ENCODE peak calls at places on chromosomes 4 and X, in ten cellular contexts. One of them, this sample, is unnamed.

GRCh38 chr4:100421356-100421978 is 96.4 kb downstream of the EMCN start:
- DNase-seq in K562: no peak
- DNase-seq in suprapubic skin: no peak
- DNase-seq in endothelial cell of umbilical vein: peak; percentile 73
- DNase-seq in prostate gland: no peak
- DNase-seq in GM23338: peak; percentile 50
- DNase-seq in spleen: no peak
- DNase-seq in transverse colon: no peak
- DNase-seq in Panc1: no peak
- DNase-seq in HepG2: peak; percentile 7
- DNase-seq in this sample: no peak

GRCh38 chrX:71622347-71623104 is 4.2 kb upstream of the CXCR3 start:
- DNase-seq in K562: peak; percentile 44
- DNase-seq in suprapubic skin: peak; percentile 81
- DNase-seq in endothelial cell of umbilical vein: peak; percentile 67
- DNase-seq in prostate gland: peak; percentile 63
- DNase-seq in GM23338: peak; percentile 39
- DNase-seq in spleen: peak; percentile 90
- DNase-seq in transverse colon: peak; percentile 87
- DNase-seq in Panc1: no peak
- DNase-seq in HepG2: peak; percentile 58
- DNase-seq in this sample: peak; percentile 79

GRCh38 chrX:53714580-53715335 is 28.2 kb upstream of the HUWE1 start:
- DNase-seq in K562: peak; percentile 4
- DNase-seq in suprapubic skin: no peak
- DNase-seq in endothelial cell of umbilical vein: peak; percentile 8
- DNase-seq in prostate gland: peak; percentile 62
- DNase-seq in GM23338: peak; percentile 15
- DNase-seq in spleen: no peak
- DNase-seq in transverse colon: peak; percentile 14
- DNase-seq in Panc1: no peak
- DNase-seq in HepG2: no peak
- DNase-seq in this sample: peak; percentile 66

GRCh38 chrX:121179972-121180371 is 132.6 kb downstream of the GLUD2 start:
- DNase-seq in K562: no peak
- DNase-seq in suprapubic skin: no peak
- DNase-seq in endothelial cell of umbilical vein: no peak
- DNase-seq in prostate gland: no peak
- DNase-seq in GM23338: no peak
- DNase-seq in spleen: no peak
- DNase-seq in transverse colon: no peak
- DNase-seq in Panc1: no peak
- DNase-seq in HepG2: no peak
- DNase-seq in this sample: no peak

GRCh38 chrX:130282151-130282550 is 13.5 kb upstream of the ZNF280C start:
- DNase-seq in K562: no peak
- DNase-seq in suprapubic skin: no peak
- DNase-seq in endothelial cell of umbilical vein: no peak
- DNase-seq in prostate gland: no peak
- DNase-seq in GM23338: no peak
- DNase-seq in spleen: no peak
- DNase-seq in transverse colon: no peak
- DNase-seq in Panc1: no peak
- DNase-seq in HepG2: no peak
- DNase-seq in this sample: no peak

GRCh38 chr4:4216668-4217067 is 10.1 kb downstream of the OTOP1 start:
- DNase-seq in K562: no peak
- DNase-seq in suprapubic skin: no peak
- DNase-seq in endothelial cell of umbilical vein: no peak
- DNase-seq in prostate gland: no peak
- DNase-seq in GM23338: peak; percentile 63
- DNase-seq in spleen: no peak
- DNase-seq in transverse colon: no peak
- DNase-seq in Panc1: no peak
- DNase-seq in HepG2: no peak
- DNase-seq in this sample: no peak

GRCh38 chr4:180169394-180169793 is 2073.8 kb upstream of the TENM3 start:
- DNase-seq in K562: no peak
- DNase-seq in suprapubic skin: no peak
- DNase-seq in endothelial cell of umbilical vein: no peak
- DNase-seq in prostate gland: no peak
- DNase-seq in GM23338: no peak
- DNase-seq in spleen: no peak
- DNase-seq in transverse colon: no peak
- DNase-seq in Panc1: no peak
- DNase-seq in HepG2: no peak
- DNase-seq in this sample: no peak

GRCh38 chr4:71663780-71664179 is 120.1 kb downstream of the GC start:
- DNase-seq in K562: no peak
- DNase-seq in suprapubic skin: no peak
- DNase-seq in endothelial cell of umbilical vein: no peak
- DNase-seq in prostate gland: no peak
- DNase-seq in GM23338: no peak
- DNase-seq in spleen: no peak
- DNase-seq in transverse colon: no peak
- DNase-seq in Panc1: no peak
- DNase-seq in HepG2: no peak
- DNase-seq in this sample: no peak

GRCh38 chr4:52932586-52933482 is 70.7 kb downstream of the RASL11B start:
- DNase-seq in K562: no peak
- DNase-seq in suprapubic skin: no peak
- DNase-seq in endothelial cell of umbilical vein: peak; percentile 20
- DNase-seq in prostate gland: no peak
- DNase-seq in GM23338: no peak
- DNase-seq in spleen: no peak
- DNase-seq in transverse colon: no peak
- DNase-seq in Panc1: no peak
- DNase-seq in HepG2: no peak
- DNase-seq in this sample: no peak

GRCh38 chr4:74293558-74293957 is 14.7 kb upstream of the EPGN start:
- DNase-seq in K562: no peak
- DNase-seq in suprapubic skin: no peak
- DNase-seq in endothelial cell of umbilical vein: no peak
- DNase-seq in prostate gland: no peak
- DNase-seq in GM23338: no peak
- DNase-seq in spleen: no peak
- DNase-seq in transverse colon: no peak
- DNase-seq in Panc1: no peak
- DNase-seq in HepG2: no peak
- DNase-seq in this sample: no peak

GRCh38 chr4:72974694-72975487 is 94.6 kb downstream of the COX18 start:
- DNase-seq in K562: peak; percentile 14
- DNase-seq in suprapubic skin: no peak
- DNase-seq in endothelial cell of umbilical vein: peak; percentile 78
- DNase-seq in prostate gland: no peak
- DNase-seq in GM23338: no peak
- DNase-seq in spleen: no peak
- DNase-seq in transverse colon: no peak
- DNase-seq in Panc1: no peak
- DNase-seq in HepG2: no peak
- DNase-seq in this sample: no peak
- TF ChIP-seq POLR2AphosphoS5 in K562: no peak
- TF ChIP-seq POLR2AphosphoS5 in suprapubic skin: no peak
- TF ChIP-seq POLR2AphosphoS5 in endothelial cell of umbilical vein: peak; percentile 61
- TF ChIP-seq POLR2AphosphoS5 in prostate gland: no peak
- TF ChIP-seq POLR2AphosphoS5 in GM23338: no peak
- TF ChIP-seq POLR2AphosphoS5 in spleen: no peak
- TF ChIP-seq POLR2AphosphoS5 in transverse colon: no peak
- TF ChIP-seq POLR2AphosphoS5 in Panc1: no peak
- TF ChIP-seq POLR2AphosphoS5 in HepG2: no peak
- TF ChIP-seq POLR2AphosphoS5 in this sample: no peak

GRCh38 chr4:177118596-177118995 is 191.1 kb upstream of the NEIL3 start:
- DNase-seq in K562: no peak
- DNase-seq in suprapubic skin: no peak
- DNase-seq in endothelial cell of umbilical vein: no peak
- DNase-seq in prostate gland: no peak
- DNase-seq in GM23338: no peak
- DNase-seq in spleen: no peak
- DNase-seq in transverse colon: no peak
- DNase-seq in Panc1: no peak
- DNase-seq in HepG2: no peak
- DNase-seq in this sample: no peak
- H3K4me3 ChIP-seq in K562: no peak overlapping the region
- H3K4me3 ChIP-seq in suprapubic skin: no peak overlapping the region
- H3K4me3 ChIP-seq in endothelial cell of umbilical vein: no peak overlapping the region
- H3K4me3 ChIP-seq in prostate gland: no peak overlapping the region
- H3K4me3 ChIP-seq in GM23338: no peak overlapping the region
- H3K4me3 ChIP-seq in spleen: no peak overlapping the region
- H3K4me3 ChIP-seq in transverse colon: no peak overlapping the region
- H3K4me3 ChIP-seq in Panc1: no peak overlapping the region
- H3K4me3 ChIP-seq in HepG2: no peak overlapping the region
- H3K4me3 ChIP-seq in this sample: no peak overlapping the region

GRCh38 chr4:186243331-186243730 is 16.0 kb downstream of the KLKB1 start:
- DNase-seq in K562: no peak
- DNase-seq in suprapubic skin: no peak
- DNase-seq in endothelial cell of umbilical vein: no peak
- DNase-seq in prostate gland: no peak
- DNase-seq in GM23338: peak; percentile 46
- DNase-seq in spleen: no peak
- DNase-seq in transverse colon: no peak
- DNase-seq in Panc1: no peak
- DNase-seq in HepG2: no peak
- DNase-seq in this sample: no peak

GRCh38 chr4:186240848-186241491 is 13.7 kb downstream of the KLKB1 start:
- DNase-seq in K562: no peak
- DNase-seq in suprapubic skin: no peak
- DNase-seq in endothelial cell of umbilical vein: no peak
- DNase-seq in prostate gland: no peak
- DNase-seq in GM23338: peak; percentile 45
- DNase-seq in spleen: no peak
- DNase-seq in transverse colon: no peak
- DNase-seq in Panc1: no peak
- DNase-seq in HepG2: no peak
- DNase-seq in this sample: no peak

GRCh38 chr4:186241616-186242015 is 14.3 kb downstream of the KLKB1 start:
- DNase-seq in K562: no peak
- DNase-seq in suprapubic skin: no peak
- DNase-seq in endothelial cell of umbilical vein: no peak
- DNase-seq in prostate gland: no peak
- DNase-seq in GM23338: no peak
- DNase-seq in spleen: no peak
- DNase-seq in transverse colon: no peak
- DNase-seq in Panc1: no peak
- DNase-seq in HepG2: no peak
- DNase-seq in this sample: no peak

GRCh38 chr4:186248643-186249042 is 17.3 kb upstream of the F11 start:
- DNase-seq in K562: no peak
- DNase-seq in suprapubic skin: no peak
- DNase-seq in endothelial cell of umbilical vein: no peak
- DNase-seq in prostate gland: no peak
- DNase-seq in GM23338: peak; percentile 76
- DNase-seq in spleen: no peak
- DNase-seq in transverse colon: no peak
- DNase-seq in Panc1: no peak
- DNase-seq in HepG2: no peak
- DNase-seq in this sample: no peak

DNA sequence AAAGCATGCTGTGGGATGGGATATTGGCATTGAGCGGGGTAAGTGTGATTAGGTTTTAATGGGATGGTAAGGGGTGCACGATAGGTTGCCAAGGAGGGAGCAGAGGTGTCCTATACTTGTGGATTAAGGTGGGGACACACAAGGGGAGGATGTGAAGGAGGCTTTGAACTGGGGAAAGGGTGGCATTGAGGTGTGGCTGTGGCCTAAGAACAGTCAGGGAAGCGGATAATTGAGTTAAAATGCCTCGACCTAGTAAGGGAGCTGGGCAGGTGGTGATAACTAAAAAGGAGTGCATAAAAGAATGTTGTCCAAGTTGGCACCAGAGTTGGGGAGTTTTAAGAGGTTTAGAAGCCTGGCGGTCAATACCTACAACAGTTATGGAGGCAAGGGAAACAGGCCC is 17.5 kb downstream of the KLKB1 start:
- DNase-seq in K562: no peak
- DNase-seq in suprapubic skin: no peak
- DNase-seq in endothelial cell of umbilical vein: no peak
- DNase-seq in prostate gland: no peak
- DNase-seq in GM23338: no peak
- DNase-seq in spleen: no peak
- DNase-seq in transverse colon: no peak
- DNase-seq in Panc1: no peak
- DNase-seq in HepG2: no peak
- DNase-seq in this sample: no peak
- TF ChIP-seq POLR2AphosphoS5 in K562: no peak
- TF ChIP-seq POLR2AphosphoS5 in suprapubic skin: no peak
- TF ChIP-seq POLR2AphosphoS5 in endothelial cell of umbilical vein: no peak
- TF ChIP-seq POLR2AphosphoS5 in prostate gland: no peak
- TF ChIP-seq POLR2AphosphoS5 in GM23338: no peak
- TF ChIP-seq POLR2AphosphoS5 in spleen: no peak
- TF ChIP-seq POLR2AphosphoS5 in transverse colon: no peak
- TF ChIP-seq POLR2AphosphoS5 in Panc1: no peak
- TF ChIP-seq POLR2AphosphoS5 in HepG2: no peak
- TF ChIP-seq POLR2AphosphoS5 in this sample: no peak

GRCh38 chr4:173246719-173247118 is 78.1 kb downstream of the GALNT7 start:
- DNase-seq in K562: no peak
- DNase-seq in suprapubic skin: no peak
- DNase-seq in endothelial cell of umbilical vein: no peak
- DNase-seq in prostate gland: no peak
- DNase-seq in GM23338: no peak
- DNase-seq in spleen: no peak
- DNase-seq in transverse colon: no peak
- DNase-seq in Panc1: no peak
- DNase-seq in HepG2: no peak
- DNase-seq in this sample: no peak

GRCh38 chr4:173243917-173244658 is 75.5 kb downstream of the GALNT7 start:
- DNase-seq in K562: no peak
- DNase-seq in suprapubic skin: no peak
- DNase-seq in endothelial cell of umbilical vein: no peak
- DNase-seq in prostate gland: no peak
- DNase-seq in GM23338: no peak
- DNase-seq in spleen: no peak
- DNase-seq in transverse colon: no peak
- DNase-seq in Panc1: no peak
- DNase-seq in HepG2: no peak
- DNase-seq in this sample: no peak

GRCh38 chr4:173240696-173241095 is 72.1 kb downstream of the GALNT7 start:
- DNase-seq in K562: no peak
- DNase-seq in suprapubic skin: no peak
- DNase-seq in endothelial cell of umbilical vein: no peak
- DNase-seq in prostate gland: no peak
- DNase-seq in GM23338: peak; percentile 69
- DNase-seq in spleen: no peak
- DNase-seq in transverse colon: no peak
- DNase-seq in Panc1: no peak
- DNase-seq in HepG2: no peak
- DNase-seq in this sample: no peak

GRCh38 chr4:173242466-173243250 is 74.0 kb downstream of the GALNT7 start:
- DNase-seq in K562: no peak
- DNase-seq in suprapubic skin: no peak
- DNase-seq in endothelial cell of umbilical vein: no peak
- DNase-seq in prostate gland: no peak
- DNase-seq in GM23338: no peak
- DNase-seq in spleen: no peak
- DNase-seq in transverse colon: no peak
- DNase-seq in Panc1: no peak
- DNase-seq in HepG2: no peak
- DNase-seq in this sample: no peak

DNA sequence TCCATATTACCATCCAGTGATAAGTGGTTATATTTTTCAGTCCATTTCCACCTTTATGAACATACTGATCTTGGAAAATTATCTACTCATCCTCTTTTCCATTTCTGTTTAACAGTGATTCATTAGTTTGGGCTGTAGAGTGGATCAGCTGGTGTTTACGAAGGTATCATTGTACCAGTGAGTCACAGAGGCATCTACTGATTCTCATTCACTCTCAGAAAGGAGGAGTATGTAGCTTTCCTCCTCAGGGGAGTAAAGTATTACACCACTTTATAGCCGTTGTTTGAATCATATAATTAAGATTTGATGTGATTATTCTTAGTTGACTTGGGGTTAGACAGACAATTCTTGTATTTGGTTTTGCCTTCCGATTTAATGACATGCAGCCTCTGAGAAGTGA is 74.7 kb downstream of the GALNT7 start:
- DNase-seq in K562: no peak
- DNase-seq in suprapubic skin: no peak
- DNase-seq in endothelial cell of umbilical vein: no peak
- DNase-seq in prostate gland: no peak
- DNase-seq in GM23338: no peak
- DNase-seq in spleen: no peak
- DNase-seq in transverse colon: no peak
- DNase-seq in Panc1: peak; percentile 47
- DNase-seq in HepG2: no peak
- DNase-seq in this sample: no peak
- H3K4me3 ChIP-seq in K562: no peak overlapping the region
- H3K4me3 ChIP-seq in suprapubic skin: no peak overlapping the region
- H3K4me3 ChIP-seq in endothelial cell of umbilical vein: no peak overlapping the region
- H3K4me3 ChIP-seq in prostate gland: no peak overlapping the region
- H3K4me3 ChIP-seq in GM23338: no peak overlapping the region
- H3K4me3 ChIP-seq in spleen: no peak overlapping the region
- H3K4me3 ChIP-seq in transverse colon: no peak overlapping the region
- H3K4me3 ChIP-seq in Panc1: no peak overlapping the region
- H3K4me3 ChIP-seq in HepG2: no peak overlapping the region
- H3K4me3 ChIP-seq in this sample: no peak overlapping the region